ENCODE peak calls at places on chromosome 3, in six cellular contexts. Q is mesendoderm, R is mesenchymal stem cell, C is neuronal stem cell, G is H1, F is IMR-90. B is an unnamed sample.

GRCh38 chr3:56751056-56751455 is 50.7 kb downstream of the ARHGEF3 start:
- DNase-seq in Q (no peak), R (no peak), C (no peak), G (no peak), F (no peak), B (no peak)

GRCh38 chr3:29186982-29187718 is 93.7 kb upstream of the RBMS3 start:
- DNase-seq in Q (peak; percentile 27), R (peak; percentile 77), C (no peak), G (no peak), F (peak; percentile 92), B (no peak)

GRCh38 chr3:99927651-99928390 is 110.2 kb downstream of the CMSS1 start:
- DNase-seq in Q (no peak), R (no peak), C (no peak), G (no peak), F (no peak), B (peak; percentile 52)

GRCh38 chr3:8324727-8325126 is 176.9 kb upstream of the LMCD1 start:
- DNase-seq in Q (peak; percentile 74), R (peak; percentile 36), C (peak; percentile 5), G (peak; percentile 68), F (peak; percentile 27), B (peak; percentile 69)

GRCh38 chr3:126117786-126118185 is 33.9 kb upstream of the SLC41A3 start:
- DNase-seq in Q (no peak), R (no peak), C (no peak), G (peak; percentile 13), F (no peak), B (peak; percentile 27)

GRCh38 chr3:97763586-97764148 is 891 bp upstream of the ARL6 start:
- DNase-seq in Q (peak; percentile 0), R (no peak), C (no peak), G (no peak), F (peak; percentile 0), B (no peak)

GRCh38 chr3:51568978-51569377 is 30.5 kb downstream of the RAD54L2 start:
- DNase-seq in Q (no peak), R (no peak), C (no peak), G (no peak), F (peak; percentile 14), B (no peak)

GRCh38 chr3:147419062-147419701 is 10.0 kb downstream of the ZIC1 start:
- DNase-seq in Q (peak; percentile 94), R (peak; percentile 18), C (peak; percentile 84), G (peak; percentile 94), F (peak; percentile 15), B (peak; percentile 94)

GRCh38 chr3:193762657-193763056 is 169.6 kb downstream of the OPA1 start:
- DNase-seq in Q (no peak), R (no peak), C (no peak), G (no peak), F (no peak), B (no peak)

GRCh38 chr3:144341461-144341860 is 369.8 kb downstream of the DIPK2A start:
- DNase-seq in Q (no peak), R (no peak), C (no peak), G (no peak), F (no peak), B (no peak)

GRCh38 chr3:139227165-139227564 is 116.7 kb upstream of the MRPS22 start:
- DNase-seq in Q (no peak), R (no peak), C (no peak), G (no peak), F (no peak), B (no peak)

GRCh38 chr3:100144255-100144866 is 30.1 kb upstream of the FILIP1L start:
- DNase-seq in Q (no peak), R (no peak), C (no peak), G (no peak), F (no peak), B (no peak)

GRCh38 chr3:52998781-52999509 is 46.9 kb downstream of the SFMBT1 start:
- DNase-seq in Q (peak; percentile 23), R (no peak), C (no peak), G (no peak), F (no peak), B (peak; percentile 43)

GRCh38 chr3:142498397-142499180 is 50.8 kb upstream of the XRN1 start:
- DNase-seq in Q (no peak), R (no peak), C (no peak), G (no peak), F (peak; percentile 6), B (no peak)

GRCh38 chr3:122553171-122553570 is 10.9 kb downstream of the PARP9 start:
- DNase-seq in Q (no peak), R (no peak), C (no peak), G (no peak), F (no peak), B (no peak)

DNA sequence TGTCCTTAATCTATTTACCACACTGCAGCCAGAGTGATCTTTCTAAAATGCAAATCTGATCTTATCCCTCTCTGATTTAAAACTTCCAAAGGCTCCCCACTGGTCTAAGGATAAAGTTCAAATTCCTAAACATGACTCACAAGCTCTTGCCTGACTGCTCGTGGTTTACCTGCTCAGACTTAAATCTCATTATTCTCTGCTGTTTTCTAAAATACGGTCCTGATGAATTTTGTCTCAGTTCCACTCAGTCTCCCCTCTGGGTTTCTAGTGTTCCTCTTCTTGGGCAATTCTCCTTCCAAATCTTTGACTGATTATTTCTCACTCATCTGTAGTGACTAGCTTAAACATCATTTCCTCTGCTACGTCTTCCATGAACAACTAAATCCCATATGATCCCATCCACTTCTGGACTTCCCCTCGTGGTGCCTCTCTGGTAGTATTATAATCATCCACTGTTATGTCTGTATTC is 108.3 kb downstream of the P3H2 start:
- DNase-seq in Q (peak; percentile 96), R (peak; percentile 61), C (peak; percentile 36), G (no peak), F (peak; percentile 54), B (no peak)
- H2BK5ac ChIP-seq in Q (peak overlapping the region; percentile 51), R (peak overlapping the region; percentile 62), C (no peak overlapping the region), G (peak overlapping the region; percentile 79), F (no peak overlapping the region), B (no peak overlapping the region)

GRCh38 chr3:72345237-72345878 is 502.9 kb downstream of the SHQ1 start:
- DNase-seq in Q (peak; percentile 60), R (peak; percentile 54), C (no peak), G (no peak), F (no peak), B (no peak)
- H2BK5ac ChIP-seq in Q (no peak overlapping the region), R (no peak overlapping the region), C (no peak overlapping the region), G (no peak overlapping the region), F (no peak overlapping the region), B (no peak overlapping the region)

DNA sequence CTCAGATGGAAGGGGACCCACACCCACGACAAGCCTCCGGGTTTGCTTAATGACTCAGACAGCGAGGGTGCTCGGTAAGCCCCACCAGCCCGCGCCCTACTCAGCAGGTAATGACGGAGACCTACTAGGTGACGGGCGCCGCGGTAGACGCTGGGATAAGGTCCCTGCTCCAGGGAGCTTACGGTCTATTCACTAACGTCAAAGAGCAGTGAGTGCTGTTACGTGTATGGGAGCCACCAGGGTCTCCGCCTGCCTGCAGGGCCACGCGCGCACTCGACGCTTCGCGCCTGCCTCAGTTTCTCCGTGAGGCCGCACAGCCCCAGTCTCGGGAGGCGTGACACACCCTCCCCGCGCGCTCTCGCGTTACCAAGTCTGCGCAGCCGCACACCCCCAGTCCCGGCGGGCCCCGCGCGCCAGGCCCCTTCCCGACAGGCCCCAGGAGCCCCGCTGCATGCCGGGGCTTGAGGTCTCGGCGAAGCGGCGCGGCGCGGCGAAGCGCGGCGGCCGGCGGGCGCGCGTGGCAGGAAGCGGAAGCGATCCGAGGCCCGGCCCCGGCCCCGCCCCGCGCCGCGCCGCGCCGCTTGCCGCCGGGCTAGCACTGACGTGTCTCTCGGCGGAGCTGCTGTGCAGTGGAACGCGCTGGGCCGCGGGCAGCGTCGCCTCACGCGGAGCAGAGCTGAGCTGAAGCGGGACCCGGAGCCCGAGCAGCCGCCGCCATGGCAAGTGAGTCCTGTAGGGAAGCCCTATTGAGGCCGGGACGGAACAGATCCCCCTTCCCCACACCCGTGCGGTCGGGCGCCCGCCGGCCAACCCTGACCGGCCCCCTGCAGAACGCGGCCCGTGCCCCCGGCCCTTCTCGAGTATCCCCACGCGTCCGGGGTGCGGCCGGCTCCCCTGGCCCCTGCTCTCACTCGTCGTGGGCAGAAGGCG is at the start of gene SEC61A1:
- DNase-seq in Q (peak; percentile 96), R (peak; percentile 92), C (peak; percentile 88), G (peak; percentile 96), F (peak; percentile 92), B (peak; percentile 93)
- H2BK5ac ChIP-seq in Q (peak within 1 kb of the TSS; percentile 40), R (peak within 1 kb of the TSS; percentile 75), C (peak within 1 kb of the TSS; percentile 90), G (peak within 1 kb of the TSS; percentile 84), F (peak within 1 kb of the TSS; percentile 91), B (no peak within 1 kb of the TSS)

GRCh38 chr3:107212709-107213664 is 164.3 kb upstream of the CCDC54 start:
- DNase-seq in Q (no peak), R (no peak), C (no peak), G (no peak), F (peak; percentile 15), B (no peak)
- H2BK5ac ChIP-seq in Q (no peak overlapping the region), R (no peak overlapping the region), C (no peak overlapping the region), G (no peak overlapping the region), F (no peak overlapping the region), B (no peak overlapping the region)

DNA sequence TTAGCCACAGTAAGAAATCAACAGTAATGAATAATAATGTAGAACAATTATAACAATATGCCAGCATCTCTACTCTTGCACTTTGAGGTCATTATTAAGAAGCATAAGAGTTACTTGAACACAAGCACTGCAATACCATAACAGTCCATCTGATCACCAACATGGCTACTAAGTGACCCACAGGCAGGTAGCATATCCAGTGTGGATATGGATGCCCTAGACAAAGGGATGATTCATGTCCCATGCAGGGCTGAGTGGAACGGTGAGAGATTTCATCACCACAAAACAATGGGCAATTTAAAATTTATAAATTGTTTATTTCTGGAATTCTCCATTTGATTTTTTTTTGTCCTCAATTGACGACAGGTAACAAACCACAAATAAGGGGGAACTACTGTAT is 107.7 kb upstream of the TSC22D2 start:
- DNase-seq in Q (peak; percentile 21), R (no peak), C (no peak), G (no peak), F (no peak), B (no peak)
- H2BK5ac ChIP-seq in Q (no peak overlapping the region), R (no peak overlapping the region), C (no peak overlapping the region), G (no peak overlapping the region), F (no peak overlapping the region), B (no peak overlapping the region)

DNA sequence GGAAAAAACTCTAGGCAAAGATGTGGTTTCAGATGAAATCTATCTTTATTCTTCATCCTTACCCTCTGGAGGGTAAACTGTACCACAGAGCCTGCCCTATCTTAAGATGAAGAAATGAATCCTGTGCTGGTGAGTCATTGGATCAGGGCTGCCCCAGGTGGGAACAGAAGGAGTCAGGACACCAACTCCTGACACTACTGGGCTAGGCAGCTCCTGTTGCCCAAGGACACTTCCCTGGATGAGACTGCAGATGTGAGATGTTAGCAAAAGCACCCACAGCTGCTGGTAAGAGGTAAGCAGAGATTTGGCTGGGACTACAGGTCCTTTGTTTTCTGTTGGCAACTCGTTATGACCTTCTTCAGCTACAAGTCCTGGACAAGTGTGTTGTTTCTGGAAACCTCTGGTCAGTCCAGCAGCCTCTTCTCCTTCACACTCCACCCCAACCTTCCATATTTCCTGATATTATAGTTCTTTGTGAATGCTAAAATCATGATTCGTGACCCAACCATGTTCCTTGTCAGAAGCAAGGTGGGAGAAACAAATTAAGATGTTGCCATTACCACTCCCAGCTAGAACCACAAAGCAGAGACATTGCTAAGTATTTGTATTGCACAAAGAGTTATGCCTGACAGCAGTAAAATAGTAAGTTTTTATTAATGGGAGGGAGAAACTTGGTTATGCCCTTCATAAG is 104.2 kb upstream of the TGFBR2 start:
- DNase-seq in Q (no peak), R (no peak), C (no peak), G (no peak), F (no peak), B (no peak)
- H2BK5ac ChIP-seq in Q (no peak overlapping the region), R (no peak overlapping the region), C (no peak overlapping the region), G (no peak overlapping the region), F (peak overlapping the region; percentile 21), B (no peak overlapping the region)